ENCODE peak calls at places on chromosomes 6 and 20, in four cellular contexts. J is mesendoderm, X is HCT116, Q is neuronal stem cell. E is an unnamed sample.

GRCh38 chr20:571754-572331 is 28.3 kb upstream of the CSNK2A1 start:
- DNase-seq in J (peak), X (no peak), Q (peak), E (no peak)

GRCh38 chr6:158970640-158971291 is 29.2 kb downstream of the RSPH3 start:
- DNase-seq in J (peak), X (no peak), Q (no peak), E (peak)

GRCh38 chr20:15047561-15047960 is 710.1 kb upstream of the FLRT3 start:
- DNase-seq in J (no peak), X (no peak), Q (no peak), E (no peak)

GRCh38 chr6:43657221-43657802 is 12.5 kb downstream of the RSPH9 start:
- DNase-seq in J (no peak), X (no peak), Q (no peak), E (no peak)

GRCh38 chr6:30888472-30889137 is 4.3 kb downstream of the DDR1 start:
- DNase-seq in J (peak), X (no peak), Q (no peak), E (peak)

GRCh38 chr6:45681860-45682488 is 304.2 kb upstream of the SUPT3H start:
- DNase-seq in J (peak), X (no peak), Q (no peak), E (peak)

GRCh38 chr6:149235130-149235561 is 82.4 kb upstream of the TAB2 start:
- DNase-seq in J (no peak), X (peak), Q (no peak), E (peak)

GRCh38 chr6:143196525-143197225 is 136.0 kb downstream of the AIG1 start:
- DNase-seq in J (no peak), X (no peak), Q (no peak), E (no peak)

GRCh38 chr20:49446808-49447207 is 35.7 kb downstream of the KCNB1 start:
- DNase-seq in J (peak), X (no peak), Q (peak), E (no peak)

GRCh38 chr6:162940426-162940825 is 212.7 kb downstream of the PACRG start:
- DNase-seq in J (no peak), X (no peak), Q (no peak), E (no peak)

GRCh38 chr20:57582432-57583288 is 21.8 kb downstream of the PCK1 start:
- DNase-seq in J (peak), X (no peak), Q (no peak), E (no peak)

GRCh38 chr20:19074828-19075516 is 137.5 kb upstream of the SLC24A3 start:
- DNase-seq in J (peak), X (no peak), Q (no peak), E (no peak)

GRCh38 chr6:46010771-46011170 is 4.9 kb downstream of the CLIC5 start:
- DNase-seq in J (no peak), X (no peak), Q (no peak), E (no peak)

GRCh38 chr6:40042232-40042631 is 108.0 kb upstream of the MOCS1 start:
- DNase-seq in J (no peak), X (no peak), Q (no peak), E (peak)

GRCh38 chr6:124741341-124741740 is 220.9 kb upstream of the RNF217 start:
- DNase-seq in J (no peak), X (no peak), Q (no peak), E (peak)

GRCh38 chr6:108960601-108961000 is 112.4 kb downstream of the ARMC2 start:
- DNase-seq in J (no peak), X (no peak), Q (no peak), E (no peak)

GRCh38 chr20:2340823-2341222 is 39.9 kb upstream of the TGM6 start:
- DNase-seq in J (no peak), X (no peak), Q (no peak), E (no peak)

GRCh38 chr6:139747154-139747553 is 372.7 kb upstream of the CITED2 start:
- DNase-seq in J (no peak), X (no peak), Q (no peak), E (no peak)

GRCh38 chr6:139250296-139251274 is 41.2 kb downstream of the TXLNB start:
- DNase-seq in J (peak), X (peak), Q (peak), E (peak)

GRCh38 chr20:51352790-51353189 is 189.7 kb downstream of the NFATC2 start:
- DNase-seq in J (no peak), X (no peak), Q (no peak), E (no peak)

GRCh38 chr20:52785678-52786077 is 186.5 kb upstream of the TSHZ2 start:
- DNase-seq in J (no peak), X (no peak), Q (no peak), E (peak)

GRCh38 chr20:63830821-63831593 is at the start of gene ZBTB46:
- DNase-seq in J (peak), X (no peak), Q (no peak), E (no peak)

GRCh38 chr6:152164957-152165356 is 357.5 kb downstream of the ESR1 start:
- DNase-seq in J (no peak), X (no peak), Q (no peak), E (no peak)

GRCh38 chr6:138082232-138082631 is 25.0 kb downstream of the PERP start:
- DNase-seq in J (no peak), X (no peak), Q (no peak), E (no peak)

GRCh38 chr6:135575629-135576028 is 78.1 kb upstream of the AHI1 start:
- DNase-seq in J (no peak), X (no peak), Q (no peak), E (no peak)

GRCh38 chr20:62433655-62434054 is 6.3 kb upstream of the RBBP8NL start:
- DNase-seq in J (no peak), X (no peak), Q (no peak), E (no peak)

GRCh38 chr6:16092140-16092539 is 36.7 kb upstream of the MYLIP start:
- DNase-seq in J (no peak), X (no peak), Q (no peak), E (no peak)

GRCh38 chr6:138787138-138787537 is 8.7 kb upstream of the ECT2L start:
- DNase-seq in J (no peak), X (no peak), Q (no peak), E (no peak)

GRCh38 chr6:90401933-90402830 is 105.5 kb upstream of the BACH2 start:
- DNase-seq in J (peak), X (no peak), Q (no peak), E (no peak)
- H3K4me2 ChIP-seq in J (no peak), X (no peak), Q (no peak), E (no peak)

GRCh38 chr6:32851025-32851424 is 2.5 kb downstream of the TAP1 start:
- DNase-seq in J (no peak), X (no peak), Q (no peak), E (no peak)
- H3K9ac ChIP-seq in J (no peak), X (no peak), Q (no peak), E (no peak)

GRCh38 chr20:7723284-7723683 is 217.0 kb downstream of the HAO1 start:
- DNase-seq in J (no peak), X (no peak), Q (no peak), E (peak)
- H3K4me2 ChIP-seq in J (no peak), X (no peak), Q (no peak), E (no peak)

GRCh38 chr20:8709627-8710026 is 359.3 kb upstream of the PLCB4 start:
- DNase-seq in J (no peak), X (no peak), Q (no peak), E (no peak)
- H3K9ac ChIP-seq in J (no peak), X (no peak), Q (no peak), E (no peak)

DNA sequence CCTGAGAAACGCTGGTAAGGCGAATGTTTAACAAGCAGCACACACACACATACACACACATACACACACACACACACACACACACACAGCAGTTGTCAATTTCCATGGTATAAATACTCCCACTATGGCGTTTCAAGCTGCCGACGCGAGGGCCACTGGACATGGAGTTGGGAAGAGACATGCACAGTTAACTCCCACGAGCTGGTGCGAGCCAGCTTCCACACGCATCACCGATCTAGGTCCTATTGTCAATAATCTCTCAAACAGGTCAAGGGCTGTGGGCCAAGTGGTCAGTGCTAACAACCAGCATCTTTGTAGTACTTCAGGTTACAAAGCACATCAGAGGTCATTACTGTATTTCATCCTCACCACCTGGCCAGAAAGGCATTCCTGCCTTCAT is 58.9 kb downstream of the TRERF1 start:
- DNase-seq in J (no peak), X (no peak), Q (no peak), E (no peak)
- H3K4me2 ChIP-seq in J (no peak), X (no peak), Q (no peak), E (no peak)

DNA sequence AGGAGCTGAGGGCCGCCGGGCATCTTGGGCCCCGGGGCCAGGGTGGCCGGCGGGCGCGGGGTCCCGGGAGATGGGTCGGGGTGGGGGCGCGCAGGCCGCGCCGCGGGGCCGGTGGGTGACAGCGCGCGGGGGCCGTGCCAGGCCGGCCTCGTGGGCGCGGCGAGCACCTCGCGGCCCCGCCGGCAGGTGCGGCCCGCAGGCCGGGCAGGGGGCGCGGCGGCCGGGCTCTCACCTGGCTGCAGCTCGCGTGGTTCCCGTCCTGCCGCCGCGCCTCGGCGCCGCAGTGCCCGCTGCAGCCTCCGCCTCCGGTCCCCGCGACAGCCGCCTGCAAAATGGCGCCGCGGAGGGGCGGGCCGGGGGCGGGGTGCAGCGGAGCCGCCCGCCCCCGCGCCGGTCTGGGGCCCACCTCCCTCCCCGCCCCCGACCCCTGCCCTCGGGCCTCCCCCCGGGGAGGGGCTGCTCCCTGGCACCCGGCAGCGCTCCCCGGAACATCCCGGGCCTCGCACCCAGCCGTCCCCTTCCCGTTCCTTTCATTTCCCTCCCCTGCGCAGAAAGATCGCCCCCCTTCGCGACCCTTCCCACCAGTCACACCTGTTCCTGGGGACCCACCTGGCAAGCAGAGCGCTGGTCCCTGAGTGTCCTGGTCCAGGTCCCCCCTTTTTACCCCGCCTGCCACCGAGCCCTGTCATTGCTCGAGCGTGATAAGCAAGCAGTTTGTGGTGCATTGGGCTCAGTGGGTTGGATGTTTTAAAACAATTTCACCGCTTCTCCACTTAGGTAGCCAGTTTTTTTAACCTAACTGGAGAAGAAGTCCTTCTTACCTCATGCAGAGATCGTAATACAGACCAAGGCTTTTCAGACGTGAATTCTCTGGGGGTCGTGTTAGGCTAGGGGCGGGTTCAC is at the start of gene SLC23A2:
- DNase-seq in J (peak), X (no peak), Q (no peak), E (no peak)
- H3K9ac ChIP-seq in J (peak), X (peak), Q (peak), E (peak)

GRCh38 chr6:90315354-90315960 is 18.8 kb upstream of the BACH2 start:
- DNase-seq in J (no peak), X (no peak), Q (no peak), E (no peak)

GRCh38 chr6:90319979-90320667 is 23.5 kb upstream of the BACH2 start:
- DNase-seq in J (no peak), X (no peak), Q (no peak), E (no peak)

GRCh38 chr6:90314516-90314915 is 17.9 kb upstream of the BACH2 start:
- DNase-seq in J (no peak), X (no peak), Q (no peak), E (no peak)

GRCh38 chr6:90322976-90323474 is 26.4 kb upstream of the BACH2 start:
- DNase-seq in J (no peak), X (no peak), Q (no peak), E (no peak)

GRCh38 chr6:90319044-90319443 is 22.4 kb upstream of the BACH2 start:
- DNase-seq in J (no peak), X (no peak), Q (no peak), E (no peak)
- H3K4me2 ChIP-seq in J (no peak), X (no peak), Q (no peak), E (no peak)

GRCh38 chr6:37092851-37093727 is 76.9 kb upstream of the PIM1 start:
- DNase-seq in J (no peak), X (no peak), Q (no peak), E (peak)
- H3K9ac ChIP-seq in J (no peak), X (no peak), Q (no peak), E (no peak)

E was measured in mammary epithelial cell.